ENCODE peak calls at places on chromosome 1, in four cellular contexts. U is neural progenitor cell, C is endothelial cell of umbilical vein, D is GM23248. L is an unnamed sample.

GRCh38 chr1:19798486-19799232 is 1.1 kb downstream of the TMCO4 start:
- DNase-seq in U (no peak), C (no peak), D (peak), L (no peak)

GRCh38 chr1:3213730-3214129 is 144.7 kb downstream of the PRDM16 start:
- DNase-seq in U (no peak), C (no peak), D (no peak), L (no peak)

GRCh38 chr1:17922833-17923232 is 167.7 kb downstream of the ACTL8 start:
- DNase-seq in U (peak), C (no peak), D (peak), L (no peak)

GRCh38 chr1:30718091-30718635 is 5.2 kb downstream of the MATN1 start:
- DNase-seq in U (peak), C (peak), D (peak), L (peak)

GRCh38 chr1:184002071-184002470 is 35.5 kb downstream of the COLGALT2 start:
- DNase-seq in U (peak), C (peak), D (peak), L (peak)

GRCh38 chr1:220809187-220809550 is 22.5 kb downstream of the MTARC1 start:
- DNase-seq in U (no peak), C (no peak), D (no peak), L (no peak)

GRCh38 chr1:85504417-85504816 is 39.5 kb upstream of the DDAH1 start:
- DNase-seq in U (no peak), C (no peak), D (peak), L (peak)

GRCh38 chr1:2542262-2542915 is 12.3 kb upstream of the HES5 start:
- DNase-seq in U (peak), C (no peak), D (no peak), L (no peak)

GRCh38 chr1:25468037-25468436 is 37.3 kb downstream of the MACO1 start:
- DNase-seq in U (no peak), C (peak), D (peak), L (peak)

GRCh38 chr1:75984781-75985180 is 52.6 kb upstream of the ASB17 start:
- DNase-seq in U (no peak), C (no peak), D (no peak), L (no peak)

GRCh38 chr1:230145953-230146476 is 79.0 kb downstream of the GALNT2 start:
- DNase-seq in U (no peak), C (no peak), D (no peak), L (no peak)

GRCh38 chr1:192846950-192847349 is 38.1 kb downstream of the RGS2 start:
- DNase-seq in U (no peak), C (no peak), D (peak), L (no peak)

GRCh38 chr1:11238311-11238710 is 24.0 kb downstream of the MTOR start:
- DNase-seq in U (no peak), C (no peak), D (no peak), L (no peak)

GRCh38 chr1:11233208-11233607 is 29.1 kb downstream of the MTOR start:
- DNase-seq in U (no peak), C (no peak), D (no peak), L (no peak)

DNA sequence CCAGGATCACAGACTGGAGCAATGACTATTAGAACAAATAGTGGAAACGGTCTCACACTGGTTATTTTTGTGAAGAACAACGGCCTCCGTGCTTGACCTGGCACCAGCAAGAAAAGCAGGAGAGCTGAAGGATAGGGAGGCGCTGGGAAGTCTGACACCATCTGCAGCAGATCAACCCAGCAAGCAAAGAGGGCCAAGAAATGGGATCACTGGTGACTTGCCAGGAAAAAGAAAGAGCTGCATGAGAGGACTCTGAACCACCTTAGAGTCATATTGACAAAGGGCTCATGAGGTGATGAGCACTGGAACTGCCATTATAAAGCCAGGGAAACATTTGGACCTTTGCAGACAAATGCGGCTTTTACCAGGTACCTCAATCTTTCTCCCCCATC is 25.0 kb downstream of the MTOR start:
- DNase-seq in U (no peak), C (no peak), D (no peak), L (no peak)
- H3K9ac ChIP-seq in U (no peak), C (no peak), D (no peak), L (no peak)

DNA sequence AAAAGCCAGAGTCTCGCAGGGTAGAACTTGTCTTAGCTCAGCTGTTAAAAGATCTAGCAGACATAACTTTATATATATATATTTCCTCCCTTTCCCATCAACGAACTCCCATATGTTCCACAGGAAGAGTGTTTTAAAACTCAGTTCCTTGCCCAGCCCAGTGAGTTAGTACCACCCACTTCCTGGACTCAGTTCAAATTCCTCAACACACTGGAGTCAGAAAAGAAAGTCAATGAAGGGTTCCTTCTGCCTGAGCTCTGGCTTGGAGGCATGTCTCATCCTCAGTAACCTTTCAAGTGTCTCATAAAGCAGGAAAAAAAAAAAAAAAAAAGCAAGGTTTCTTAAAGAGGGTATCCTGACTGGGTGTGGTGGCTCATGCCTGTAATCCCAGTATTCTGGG is 15.6 kb downstream of the TPM3 start:
- DNase-seq in U (no peak), C (peak), D (peak), L (peak)
- H3K4me2 ChIP-seq in U (no peak), C (no peak), D (peak), L (no peak)

DNA sequence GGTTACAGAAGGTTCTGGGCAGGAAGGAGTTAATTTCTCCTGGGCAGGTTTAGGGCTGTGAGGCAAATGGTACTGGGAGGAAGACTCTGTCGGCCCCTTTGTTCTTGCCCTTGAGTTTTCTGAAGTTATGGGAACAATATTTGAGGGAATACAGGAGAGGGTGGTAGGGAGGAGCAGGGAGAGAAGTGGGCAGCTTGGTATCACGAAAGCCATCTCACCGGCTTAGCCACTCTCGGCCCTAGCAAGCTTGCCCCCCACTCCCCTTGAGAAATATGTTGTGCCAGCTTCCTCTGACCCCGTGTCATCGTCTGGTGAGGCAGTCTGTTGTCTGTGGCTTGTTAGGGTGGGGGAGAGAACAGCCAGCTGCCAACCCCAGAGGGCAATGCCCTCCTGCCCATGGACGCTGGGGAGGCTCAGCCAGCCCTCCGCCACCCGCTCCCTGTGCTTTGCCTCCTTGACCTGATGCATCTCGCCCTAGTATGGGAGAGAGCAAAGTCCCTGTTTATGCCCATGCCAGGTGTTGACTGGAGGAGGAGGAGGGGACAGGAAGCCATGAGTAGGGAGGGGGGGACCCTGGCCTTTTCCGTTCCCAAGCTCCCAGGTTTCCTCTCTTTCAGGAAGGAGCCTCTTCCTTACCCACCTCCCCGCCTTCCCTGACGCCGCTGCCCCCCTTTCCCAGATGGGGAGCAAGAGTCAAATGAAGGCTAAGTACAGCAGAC is 1.2 kb downstream of the EFNA1 start:
- DNase-seq in U (no peak), C (peak), D (no peak), L (no peak)
- TF ChIP-seq EZH2 in U (no peak), C (no peak), D (no peak), L (no peak)

DNA sequence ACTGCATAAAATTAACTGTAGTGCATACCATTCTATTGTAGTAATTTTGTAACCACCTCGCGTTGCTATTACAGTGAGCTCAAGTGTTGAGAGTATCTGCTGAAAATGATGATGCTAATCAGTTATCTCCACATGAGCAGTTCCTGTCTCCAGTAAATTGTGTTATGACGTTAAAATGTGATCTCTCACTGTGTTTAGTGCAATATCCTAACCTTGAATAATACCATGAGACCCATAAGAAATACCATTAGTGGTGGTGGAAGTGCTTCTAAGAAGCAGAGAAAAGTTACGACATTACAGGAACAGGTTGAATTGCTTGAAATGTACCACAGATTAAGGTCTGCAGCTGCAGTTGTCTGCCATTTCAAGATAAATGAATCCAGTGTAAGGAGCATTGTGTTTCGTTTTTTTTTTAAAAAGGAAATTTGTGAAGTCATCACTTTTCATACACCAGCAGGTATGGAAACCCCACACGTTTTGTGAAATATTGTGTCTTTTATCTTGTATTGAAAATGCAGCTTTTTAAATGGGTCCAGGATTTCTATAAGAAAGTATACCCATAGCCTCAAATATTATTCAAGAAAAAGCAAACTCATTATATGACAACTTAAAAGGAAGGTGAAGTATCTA is 72.5 kb downstream of the ANGPTL1 start:
- DNase-seq in U (no peak), C (no peak), D (no peak), L (no peak)
- H3K9ac ChIP-seq in U (no peak), C (no peak), D (no peak), L (no peak)

GRCh38 chr1:222930097-222930496 is 115.3 kb downstream of the DISP1 start:
- DNase-seq in U (no peak), C (no peak), D (no peak), L (no peak)
- H3K4me2 ChIP-seq in U (no peak), C (no peak), D (no peak), L (no peak)

DNA sequence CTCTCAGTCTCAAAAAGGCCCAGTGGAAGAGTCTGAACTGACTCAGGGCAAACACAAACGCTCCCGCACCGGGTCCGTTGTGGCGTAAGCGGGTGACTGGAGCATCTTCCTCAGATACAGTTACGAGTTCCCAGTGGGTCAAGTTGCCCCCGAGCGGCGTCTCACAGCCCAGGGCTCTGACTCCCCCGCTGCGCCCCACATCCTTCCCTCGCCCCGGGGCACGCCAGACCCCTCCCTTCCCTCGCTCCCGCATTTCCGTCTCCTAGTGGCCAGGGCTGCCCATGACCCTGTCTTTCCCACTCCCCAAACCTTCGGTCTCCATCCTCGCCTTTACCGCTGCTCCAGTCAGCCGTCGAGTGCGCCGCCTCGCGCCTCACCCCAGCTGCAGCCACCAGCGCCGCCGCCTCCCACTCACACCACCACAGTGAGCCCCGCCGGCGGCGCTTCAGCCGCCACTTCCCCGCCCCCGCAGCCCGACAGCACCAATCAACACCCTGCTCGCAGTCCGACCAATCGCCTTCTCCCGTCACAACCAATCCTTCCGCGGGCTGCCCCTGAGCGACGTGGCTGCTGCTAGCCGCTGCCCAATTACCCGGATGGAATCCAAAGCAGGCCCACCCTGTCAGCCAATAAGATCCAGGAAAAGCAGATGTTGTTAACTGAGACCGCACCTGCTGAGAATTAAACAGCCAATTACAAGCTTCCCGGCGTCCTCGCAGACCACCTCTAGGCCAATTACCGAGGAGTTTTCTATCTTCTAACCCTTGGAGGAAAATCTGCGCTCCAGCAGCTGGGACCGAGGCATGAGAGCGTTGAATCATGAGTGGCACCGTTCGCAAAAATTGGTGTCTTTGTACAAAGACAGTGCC is at the start of gene TDRKH:
- DNase-seq in U (peak), C (peak), D (peak), L (peak)
- TF ChIP-seq EZH2 in U (peak), C (peak), D (no peak), L (peak)

DNA sequence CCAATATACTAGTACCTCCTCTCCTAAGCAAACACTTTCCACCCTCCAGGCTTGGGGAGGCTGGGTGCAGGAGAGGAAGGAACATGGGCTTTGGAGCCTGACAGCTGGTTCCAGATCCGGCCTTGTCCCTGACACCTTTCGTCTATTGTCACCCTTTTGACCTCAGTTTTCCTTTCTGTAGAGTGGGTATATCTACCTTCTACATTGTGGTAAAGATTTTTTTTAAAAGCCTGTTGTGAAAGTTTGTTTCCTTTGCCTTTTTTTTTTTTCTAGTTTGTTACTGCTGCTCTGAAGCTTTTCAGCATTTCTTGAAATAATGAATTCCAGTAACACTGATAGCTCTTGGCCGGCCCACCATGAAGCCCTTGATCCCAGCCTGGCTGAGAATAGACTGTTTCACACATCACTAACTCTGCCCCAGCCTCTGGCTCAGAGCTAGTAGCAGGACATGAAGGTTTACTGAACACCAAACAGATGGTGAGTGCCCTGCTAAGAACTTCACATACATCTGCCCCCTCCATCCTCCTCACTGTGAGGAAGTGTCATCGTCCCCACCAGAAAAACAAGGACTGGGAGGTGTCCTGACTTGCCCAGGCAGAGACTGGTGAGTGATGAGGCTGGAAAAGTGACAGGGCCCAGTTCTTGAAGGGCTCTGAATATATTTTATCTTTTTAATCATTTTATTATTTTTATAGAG is 33.1 kb upstream of the ID3 start:
- DNase-seq in U (no peak), C (no peak), D (peak), L (no peak)
- H3K9ac ChIP-seq in U (no peak), C (no peak), D (peak), L (no peak)

DNA sequence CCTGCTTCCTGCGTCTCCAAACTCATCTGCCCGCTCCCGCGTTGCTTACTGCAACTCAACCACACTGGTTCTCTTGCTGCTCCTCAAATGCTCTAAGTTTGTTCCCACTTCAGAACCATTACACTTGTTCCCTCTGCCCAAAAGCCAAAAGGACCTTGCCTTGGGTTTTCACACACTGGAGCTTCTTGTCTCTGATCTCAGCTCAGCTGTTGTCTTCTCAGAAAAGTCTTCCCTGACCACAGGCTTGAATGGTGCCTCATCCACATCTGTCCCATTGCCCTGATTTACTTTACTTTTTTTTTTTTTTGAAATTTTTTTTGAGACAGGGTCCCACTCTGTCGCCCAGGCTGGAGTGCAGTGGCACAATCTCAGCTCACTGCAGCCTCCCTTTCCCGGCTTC is 44.3 kb upstream of the SYT14 start:
- DNase-seq in U (no peak), C (no peak), D (no peak), L (no peak)
- H3K4me2 ChIP-seq in U (no peak), C (no peak), D (no peak), L (no peak)

L was measured in astrocyte.